ENCODE peak calls at places on chromosomes 13 and 19, in six cellular contexts. O is GM12878, L is SK-N-SH, B is H1, S is HepG2, M is K562. V is an unnamed sample.

GRCh38 chr19:10361569-10362011 is 18.8 kb downstream of the TYK2 start:
- DNase-seq in O (no peak), L (no peak), B (peak; percentile 44), S (no peak), M (peak; percentile 35), V (no peak)

GRCh38 chr19:30128211-30128610 is 186.2 kb downstream of the URI1 start:
- DNase-seq in O (no peak), L (no peak), B (no peak), S (no peak), M (no peak), V (no peak)

GRCh38 chr19:45790942-45791341 is 1.7 kb downstream of the DMWD start:
- DNase-seq in O (no peak), L (no peak), B (no peak), S (no peak), M (no peak), V (peak; percentile 90)

GRCh38 chr13:106151056-106151699 is 384.3 kb downstream of the EFNB2 start:
- DNase-seq in O (no peak), L (no peak), B (no peak), S (no peak), M (no peak), V (no peak)

GRCh38 chr13:26052136-26052736 is 420 bp upstream of the SHISA2 start:
- DNase-seq in O (no peak), L (peak; percentile 27), B (peak; percentile 75), S (no peak), M (no peak), V (no peak)

GRCh38 chr19:29942404-29943261 is 594 bp downstream of the URI1 start:
- DNase-seq in O (no peak), L (peak; percentile 89), B (peak; percentile 75), S (peak; percentile 43), M (peak; percentile 73), V (peak; percentile 52)

GRCh38 chr13:26618726-26619125 is 61.2 kb downstream of the WASF3 start:
- DNase-seq in O (no peak), L (no peak), B (no peak), S (no peak), M (no peak), V (no peak)

GRCh38 chr19:33238750-33239149 is 13.1 kb upstream of the SLC7A10 start:
- DNase-seq in O (no peak), L (no peak), B (no peak), S (no peak), M (no peak), V (no peak)

GRCh38 chr13:37868691-37869505 is 674 bp downstream of the TRPC4 start:
- DNase-seq in O (no peak), L (no peak), B (peak; percentile 66), S (no peak), M (no peak), V (no peak)

GRCh38 chr13:37869506-37869755 is 141 bp downstream of the TRPC4 start:
- DNase-seq in O (no peak), L (no peak), B (no peak), S (no peak), M (no peak), V (no peak)

GRCh38 chr13:37870489-37870845 is 895 bp upstream of the TRPC4 start:
- DNase-seq in O (no peak), L (no peak), B (no peak), S (no peak), M (no peak), V (no peak)

GRCh38 chr13:37870895-37871550 is 1.5 kb upstream of the TRPC4 start:
- DNase-seq in O (no peak), L (no peak), B (peak; percentile 46), S (no peak), M (no peak), V (no peak)

DNA sequence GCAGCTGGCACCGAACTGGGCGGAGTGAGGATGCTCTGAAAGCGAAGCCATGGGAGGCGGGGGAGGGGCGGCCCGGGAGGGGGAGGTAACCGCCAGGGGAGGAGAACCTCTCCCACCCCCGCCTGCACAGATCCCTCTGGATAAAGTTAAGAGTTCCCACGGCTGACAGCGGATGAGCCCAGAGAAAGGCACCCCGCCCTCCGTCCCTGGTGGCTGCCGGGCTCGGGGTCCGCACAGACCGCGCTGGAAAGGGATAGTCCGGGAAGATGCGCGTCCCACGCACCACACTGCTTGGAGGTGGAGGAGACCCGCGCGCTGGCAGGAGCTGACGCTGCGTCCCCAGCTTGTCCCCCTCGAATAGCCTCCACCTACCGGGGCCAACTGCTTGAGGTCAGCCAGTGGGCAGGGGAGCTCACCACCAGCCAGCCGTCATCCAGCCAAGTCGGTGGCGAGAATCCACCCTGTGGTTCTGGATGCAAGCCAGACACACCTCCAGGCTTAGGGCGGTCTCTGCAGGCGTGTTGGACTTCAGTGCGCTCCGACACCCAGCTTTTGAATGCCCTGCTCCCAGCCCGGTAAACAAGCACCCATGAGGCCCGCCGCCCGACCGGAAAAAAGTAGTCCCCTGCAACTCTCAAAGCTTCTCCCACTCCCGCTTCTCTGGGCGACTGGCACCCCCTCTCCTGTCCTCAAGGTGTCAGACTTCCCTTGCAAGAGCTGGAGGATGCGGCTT is at the start of gene TRPC4:
- DNase-seq in O (no peak), L (peak; percentile 33), B (peak; percentile 78), S (peak; percentile 12), M (peak; percentile 30), V (no peak)
- H3K27ac ChIP-seq in O (no peak within 1 kb of the TSS), L (no peak within 1 kb of the TSS), B (peak within 1 kb of the TSS; percentile 64), S (no peak within 1 kb of the TSS), M (no peak within 1 kb of the TSS), V (no peak within 1 kb of the TSS)

GRCh38 chr19:3625996-3626472 is 556 bp downstream of the CACTIN start:
- DNase-seq in O (no peak), L (no peak), B (no peak), S (no peak), M (peak; percentile 38), V (no peak)
- TF ChIP-seq GABPA in O (no peak), L (no peak), B (no peak), S (no peak), M (no peak), V (no peak)

GRCh38 chr13:76944457-76944856 is 3.9 kb upstream of the ACOD1 start:
- DNase-seq in O (no peak), L (no peak), B (no peak), S (no peak), M (no peak), V (peak; percentile 81)

GRCh38 chr13:76939215-76939614 is 9.1 kb upstream of the ACOD1 start:
- DNase-seq in O (no peak), L (no peak), B (no peak), S (no peak), M (no peak), V (no peak)

GRCh38 chr13:76948139-76948538 is at the start of gene ACOD1:
- DNase-seq in O (no peak), L (no peak), B (no peak), S (no peak), M (no peak), V (no peak)

GRCh38 chr13:76942363-76942762 is 5.9 kb upstream of the ACOD1 start:
- DNase-seq in O (no peak), L (no peak), B (no peak), S (no peak), M (no peak), V (no peak)

DNA sequence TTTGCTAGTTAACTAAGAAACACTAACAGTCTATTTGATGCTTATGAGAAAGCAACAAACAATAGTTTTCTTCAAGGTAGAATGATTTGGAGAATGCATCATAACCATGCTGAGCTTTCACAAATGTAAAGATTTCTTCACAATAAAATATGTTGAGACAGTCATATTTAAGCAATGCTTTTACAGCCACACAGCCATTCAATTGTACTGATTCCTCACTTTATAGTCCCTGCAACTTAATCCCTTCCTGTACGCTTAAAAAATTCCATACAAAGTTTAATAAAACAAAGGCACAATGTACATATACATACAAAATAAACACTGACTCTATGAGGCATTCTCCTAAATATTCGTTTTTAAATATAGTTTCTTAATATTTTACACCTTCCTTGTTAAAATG is 4.7 kb upstream of the ACOD1 start:
- DNase-seq in O (no peak), L (no peak), B (no peak), S (no peak), M (no peak), V (no peak)
- H3K4me3 ChIP-seq in O (no peak overlapping the region), L (no peak overlapping the region), B (no peak overlapping the region), S (no peak overlapping the region), M (no peak overlapping the region), V (no peak overlapping the region)

GRCh38 chr19:13037718-13038117 is 42.4 kb downstream of the NFIX start:
- DNase-seq in O (no peak), L (no peak), B (no peak), S (no peak), M (no peak), V (no peak)
- H3K27ac ChIP-seq in O (no peak overlapping the region), L (peak overlapping the region; percentile 47), B (no peak overlapping the region), S (no peak overlapping the region), M (no peak overlapping the region), V (no peak overlapping the region)

GRCh38 chr19:1070931-1071791 is 4.2 kb downstream of the ARHGAP45 start:
- DNase-seq in O (no peak), L (peak; percentile 62), B (peak; percentile 91), S (no peak), M (no peak), V (no peak)
- TF ChIP-seq GABPA in O (no peak), L (no peak), B (peak; percentile 31), S (no peak), M (no peak), V (no peak)

GRCh38 chr19:42130254-42130573 is 2.0 kb downstream of the POU2F2 start:
- DNase-seq in O (peak; percentile 51), L (no peak), B (no peak), S (no peak), M (no peak), V (no peak)

GRCh38 chr19:42131149-42132029 is 857 bp downstream of the POU2F2 start:
- DNase-seq in O (no peak), L (no peak), B (no peak), S (no peak), M (no peak), V (no peak)

GRCh38 chr19:42126565-42126964 is 5.7 kb downstream of the POU2F2 start:
- DNase-seq in O (peak; percentile 42), L (no peak), B (no peak), S (no peak), M (no peak), V (no peak)

GRCh38 chr19:42132030-42132628 is at the start of gene POU2F2:
- DNase-seq in O (peak; percentile 41), L (no peak), B (peak; percentile 69), S (no peak), M (peak; percentile 36), V (no peak)

GRCh38 chr19:42129399-42130253 is 2.6 kb downstream of the POU2F2 start:
- DNase-seq in O (peak; percentile 93), L (peak; percentile 84), B (no peak), S (no peak), M (no peak), V (peak; percentile 40)
- H3K4me3 ChIP-seq in O (peak overlapping the region; percentile 99), L (no peak overlapping the region), B (no peak overlapping the region), S (no peak overlapping the region), M (no peak overlapping the region), V (no peak overlapping the region)

DNA sequence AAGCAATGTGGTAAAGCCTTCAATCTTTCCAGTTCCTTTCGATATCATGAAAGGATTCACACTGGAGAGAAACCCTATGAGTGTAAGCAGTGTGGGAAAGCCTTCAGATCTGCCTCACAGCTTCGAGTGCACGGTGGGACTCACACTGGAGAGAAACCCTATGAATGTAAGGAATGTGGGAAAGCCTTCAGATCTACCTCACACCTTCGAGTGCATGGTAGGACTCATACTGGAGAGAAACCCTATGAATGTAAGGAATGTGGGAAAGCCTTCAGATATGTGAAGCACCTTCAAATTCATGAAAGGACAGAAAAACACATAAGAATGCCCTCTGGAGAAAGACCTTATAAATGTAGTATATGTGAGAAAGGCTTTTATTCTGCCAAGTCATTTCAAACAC is 15.6 kb upstream of the ZNF763 start:
- DNase-seq in O (no peak), L (no peak), B (no peak), S (no peak), M (no peak), V (no peak)
- H3K27ac ChIP-seq in O (no peak overlapping the region), L (no peak overlapping the region), B (no peak overlapping the region), S (no peak overlapping the region), M (no peak overlapping the region), V (no peak overlapping the region)

GRCh38 chr19:6059396-6059947 is 50.8 kb downstream of the RFX2 start:
- DNase-seq in O (no peak), L (no peak), B (no peak), S (no peak), M (no peak), V (no peak)
- TF ChIP-seq GABPA in O (no peak), L (no peak), B (no peak), S (no peak), M (no peak), V (no peak)